ENCODE peak calls at places on chromosomes 12 and 14, in four cellular contexts. V is activated naive CD4-positive, alpha-beta T cell; M is activated CD4-positive, alpha-beta T cell treated with anti-CD3 and anti-CD28 coated beads, Interleukin-2, amount 50 U/mL, for 24 hours; A is substantia nigra. T is an unnamed sample.

GRCh38 chr12:100497105-100497795 is 23.6 kb downstream of the NR1H4 start:
- DNase-seq in M (no peak), V (no peak), A (no peak), T (no peak)

GRCh38 chr12:12415886-12416285 is 59.0 kb downstream of the BORCS5 start:
- DNase-seq in A (no peak), M (no peak), V (no peak), T (no peak)

GRCh38 chr12:6463858-6464257 is 6.6 kb downstream of the VAMP1 start:
- DNase-seq in A (no peak), M (no peak), V (no peak), T (no peak)

GRCh38 chr14:80388980-80389711 is 177.8 kb upstream of the DIO2 start:
- DNase-seq in V (no peak), M (no peak), A (no peak), T (no peak)

GRCh38 chr14:101585211-101585610 is 23.9 kb downstream of the DIO3 start:
- DNase-seq in A (no peak), V (no peak), M (no peak), T (no peak)

GRCh38 chr12:99020871-99021270 is 375.8 kb downstream of the APAF1 start:
- DNase-seq in A (no peak), V (no peak), M (no peak), T (no peak)

GRCh38 chr14:77189479-77189878 is 7.9 kb downstream of the TMEM63C start:
- DNase-seq in A (no peak), V (no peak), M (no peak), T (no peak)

GRCh38 chr12:44174053-44174452 is 338.2 kb downstream of the TMEM117 start:
- DNase-seq in A (no peak), M (no peak), V (no peak), T (no peak)